ENCODE peak calls at places on chromosomes 1 and 21, in six cellular contexts. P is HEK293T, H is cerebellum, C is kidney tubule cell, T is epithelial cell of esophagus, I is NCI-H1092 treated with DMSO at 0.1 percent for 48 hours. J is an unnamed sample.

GRCh38 chr1:240280560-240281322 is 189.1 kb downstream of the FMN2 start:
- DNase-seq in T (no peak), H (no peak), C (no peak), P (no peak), I (peak), J (no peak)

GRCh38 chr1:36359911-36360310 is 25.8 kb downstream of the STK40 start:
- DNase-seq in I (no peak), C (peak), H (no peak), P (no peak), T (peak), J (no peak)

GRCh38 chr1:208988811-208989222 is 594.7 kb upstream of the CAMK1G start:
- DNase-seq in C (peak), P (no peak), I (peak), H (no peak), T (peak), J (no peak)

GRCh38 chr21:31873696-31874599 is 1.1 kb downstream of the HUNK start:
- DNase-seq in C (peak), I (peak), T (no peak), H (no peak), P (peak), J (peak)

GRCh38 chr1:112358798-112359408 is 37.1 kb upstream of the CTTNBP2NL start:
- DNase-seq in C (peak), I (peak), P (peak), H (peak), T (peak), J (peak)

GRCh38 chr1:20183035-20183434 is 2.9 kb upstream of the UBXN10 start:
- DNase-seq in C (no peak), H (no peak), P (no peak), I (no peak), T (no peak), J (no peak)

GRCh38 chr1:158101944-158102343 is 78.8 kb upstream of the CD1D start:
- DNase-seq in I (no peak), T (peak), H (no peak), P (no peak), C (peak), J (no peak)

GRCh38 chr1:109392788-109393580 is 4.7 kb downstream of the SORT1 start:
- DNase-seq in T (peak), C (peak), H (no peak), I (no peak), P (peak), J (peak)

GRCh38 chr1:10736623-10737267 is 59.7 kb downstream of the CASZ1 start:
- DNase-seq in C (no peak), H (no peak), I (peak), P (no peak), T (no peak), J (no peak)

GRCh38 chr1:203537806-203538464 is 44.0 kb downstream of the OPTC start:
- DNase-seq in C (no peak), T (no peak), H (no peak), I (peak), P (no peak), J (no peak)

GRCh38 chr1:59029768-59030167 is 245.9 kb upstream of the JUN start:
- DNase-seq in C (peak), H (no peak), I (no peak), P (no peak), T (peak), J (no peak)

GRCh38 chr1:11982010-11982392 is 1.8 kb downstream of the MFN2 start:
- DNase-seq in T (no peak), P (no peak), H (no peak), C (peak), I (no peak), J (no peak)

GRCh38 chr1:212816567-212817278 is 25.0 kb downstream of the TATDN3 start:
- DNase-seq in P (no peak), T (no peak), H (no peak), I (no peak), C (no peak), J (no peak)

GRCh38 chr1:31105646-31106045 is 40.1 kb upstream of the PUM1 start:
- DNase-seq in P (no peak), T (no peak), H (no peak), I (no peak), C (no peak), J (no peak)

GRCh38 chr1:162235261-162235780 is 141.3 kb downstream of the SPATA46 start:
- DNase-seq in H (no peak), I (no peak), P (no peak), C (peak), T (no peak), J (no peak)

GRCh38 chr1:15345711-15346355 is 63.9 kb upstream of the EFHD2 start:
- DNase-seq in T (peak), C (no peak), P (no peak), H (no peak), I (no peak), J (peak)

GRCh38 chr1:24503870-24504523 is 1.4 kb downstream of the RCAN3 start:
- DNase-seq in I (no peak), H (no peak), P (no peak), C (no peak), T (no peak), J (no peak)

GRCh38 chr1:9182784-9183257 is 51.8 kb upstream of the H6PD start:
- DNase-seq in H (no peak), C (peak), T (no peak), P (no peak), I (no peak), J (no peak)

GRCh38 chr21:17045214-17045835 is 467.5 kb upstream of the CXADR start:
- DNase-seq in C (peak), I (peak), H (peak), P (peak), T (peak), J (no peak)

GRCh38 chr1:106194206-106194605 is 862.3 kb upstream of the PRMT6 start:
- DNase-seq in P (no peak), I (no peak), C (no peak), T (no peak), H (no peak), J (no peak)

GRCh38 chr1:65209005-65209885 is 61.2 kb downstream of the AK4 start:
- DNase-seq in H (peak), T (peak), C (peak), P (peak), I (peak), J (peak)

GRCh38 chr1:43536196-43536863 is 5.6 kb downstream of the PTPRF start:
- DNase-seq in I (no peak), C (no peak), P (no peak), T (peak), H (no peak), J (no peak)

GRCh38 chr1:1006305-1007159 is 6.6 kb upstream of the HES4 start:
- DNase-seq in T (no peak), H (no peak), C (peak), P (no peak), I (no peak), J (no peak)

GRCh38 chr1:196180847-196181593 is 427.2 kb downstream of the KCNT2 start:
- DNase-seq in C (peak), T (peak), H (no peak), P (no peak), I (no peak), J (no peak)

GRCh38 chr1:11960710-11961109 is 19.5 kb upstream of the MFN2 start:
- DNase-seq in P (no peak), I (no peak), H (no peak), C (no peak), T (no peak), J (no peak)

GRCh38 chr1:39266792-39267191 is 62.3 kb downstream of the MACF1 start:
- DNase-seq in I (no peak), C (no peak), P (no peak), T (no peak), H (no peak), J (no peak)

GRCh38 chr1:200039849-200040479 is 12.5 kb downstream of the NR5A2 start:
- DNase-seq in C (no peak), T (no peak), I (no peak), H (no peak), P (no peak), J (no peak)

GRCh38 chr1:63874278-63874880 is 100.6 kb downstream of the ROR1 start:
- DNase-seq in T (no peak), I (no peak), P (no peak), C (peak), H (no peak), J (no peak)

GRCh38 chr1:6785318-6785712 is at the start of gene CAMTA1:
- DNase-seq in I (no peak), C (no peak), H (no peak), P (no peak), T (no peak), J (no peak)

GRCh38 chr1:225907341-225907740 is 16.7 kb downstream of the PYCR2 start:
- DNase-seq in P (no peak), C (no peak), H (no peak), I (no peak), T (no peak), J (no peak)

GRCh38 chr1:21552715-21553114 is 43.5 kb downstream of the ALPL start:
- DNase-seq in I (no peak), P (no peak), H (no peak), C (peak), T (peak), J (no peak)

GRCh38 chr1:39181311-39181710 is 23.2 kb upstream of the MACF1 start:
- DNase-seq in I (no peak), H (no peak), P (no peak), C (no peak), T (no peak), J (no peak)

GRCh38 chr21:17682924-17683323 is 70.2 kb upstream of the BTG3 start:
- DNase-seq in C (no peak), P (no peak), T (no peak), I (no peak), H (no peak), J (no peak)

GRCh38 chr1:221829327-221830011 is 87.6 kb upstream of the DUSP10 start:
- DNase-seq in T (peak), I (no peak), C (peak), H (no peak), P (no peak), J (no peak)